ENCODE peak calls at places on chromosome 20, in five cellular contexts. One of them, this sample, is unnamed.
A peak's percentile ranks its signal among the peaks of the same experiment; 100 is the strongest.

GRCh38 chr20:12916699-12917098 is 92.1 kb upstream of the SPTLC3 start:
- DNase-seq in heart left ventricle: no peak
- DNase-seq in H1: no peak
- DNase-seq in colonic mucosa: no peak
- DNase-seq in left lung: no peak
- DNase-seq in this sample: no peak

GRCh38 chr20:39282619-39283092 is 320.5 kb downstream of the DHX35 start:
- DNase-seq in heart left ventricle: no peak
- DNase-seq in H1: no peak
- DNase-seq in colonic mucosa: no peak
- DNase-seq in left lung: no peak
- DNase-seq in this sample: no peak

GRCh38 chr20:38450412-38450975 is 15.4 kb upstream of the SNHG17 start:
- DNase-seq in heart left ventricle: no peak
- DNase-seq in H1: no peak
- DNase-seq in colonic mucosa: no peak
- DNase-seq in left lung: no peak
- DNase-seq in this sample: no peak

GRCh38 chr20:38173237-38174156 is 8.4 kb upstream of the TGM2 start:
- DNase-seq in heart left ventricle: no peak
- DNase-seq in H1: no peak
- DNase-seq in colonic mucosa: no peak
- DNase-seq in left lung: no peak
- DNase-seq in this sample: peak; percentile 61

GRCh38 chr20:47680804-47681529 is 104.3 kb downstream of the SULF2 start:
- DNase-seq in heart left ventricle: no peak
- DNase-seq in H1: no peak
- DNase-seq in colonic mucosa: no peak
- DNase-seq in left lung: no peak
- DNase-seq in this sample: no peak

GRCh38 chr20:41173791-41174341 is 36.5 kb downstream of the PLCG1 start:
- DNase-seq in heart left ventricle: peak; percentile 15
- DNase-seq in H1: no peak
- DNase-seq in colonic mucosa: peak; percentile 15
- DNase-seq in left lung: no peak
- DNase-seq in this sample: peak; percentile 62

GRCh38 chr20:63957690-63958441 is 1.6 kb upstream of the UCKL1 start:
- DNase-seq in heart left ventricle: no peak
- DNase-seq in H1: peak; percentile 73
- DNase-seq in colonic mucosa: peak; percentile 92
- DNase-seq in left lung: no peak
- DNase-seq in this sample: no peak

GRCh38 chr20:22686097-22686496 is 101.7 kb upstream of the FOXA2 start:
- DNase-seq in heart left ventricle: peak; percentile 52
- DNase-seq in H1: peak; percentile 33
- DNase-seq in colonic mucosa: peak; percentile 69
- DNase-seq in left lung: peak; percentile 60
- DNase-seq in this sample: peak; percentile 75

GRCh38 chr20:45011108-45011526 is 44.8 kb downstream of the STK4 start:
- DNase-seq in heart left ventricle: peak; percentile 33
- DNase-seq in H1: no peak
- DNase-seq in colonic mucosa: peak; percentile 62
- DNase-seq in left lung: no peak
- DNase-seq in this sample: no peak

GRCh38 chr20:24149881-24150307 is 161.3 kb upstream of the GGTLC1 start:
- DNase-seq in heart left ventricle: no peak
- DNase-seq in H1: no peak
- DNase-seq in colonic mucosa: no peak
- DNase-seq in left lung: no peak
- DNase-seq in this sample: no peak

GRCh38 chr20:59721386-59721785 is 117.0 kb downstream of the PHACTR3 start:
- DNase-seq in heart left ventricle: no peak
- DNase-seq in H1: no peak
- DNase-seq in colonic mucosa: no peak
- DNase-seq in left lung: no peak
- DNase-seq in this sample: no peak

GRCh38 chr20:13873814-13874213 is 89.0 kb downstream of the NDUFAF5 start:
- DNase-seq in heart left ventricle: no peak
- DNase-seq in H1: no peak
- DNase-seq in colonic mucosa: no peak
- DNase-seq in left lung: no peak
- DNase-seq in this sample: no peak

GRCh38 chr20:38673731-38674177 is 50.5 kb upstream of the SLC32A1 start:
- DNase-seq in heart left ventricle: no peak
- DNase-seq in H1: no peak
- DNase-seq in colonic mucosa: no peak
- DNase-seq in left lung: no peak
- DNase-seq in this sample: no peak

GRCh38 chr20:46099491-46100287 is 9.9 kb upstream of the NCOA5 start:
- DNase-seq in heart left ventricle: no peak
- DNase-seq in H1: no peak
- DNase-seq in colonic mucosa: no peak
- DNase-seq in left lung: no peak
- DNase-seq in this sample: peak; percentile 72

GRCh38 chr20:62928246-62928939 is 2.1 kb upstream of the DIDO1 start:
- DNase-seq in heart left ventricle: no peak
- DNase-seq in H1: no peak
- DNase-seq in colonic mucosa: no peak
- DNase-seq in left lung: no peak
- DNase-seq in this sample: no peak

GRCh38 chr20:5844063-5844681 is 94.0 kb downstream of the SHLD1 start:
- DNase-seq in heart left ventricle: no peak
- DNase-seq in H1: no peak
- DNase-seq in colonic mucosa: no peak
- DNase-seq in left lung: no peak
- DNase-seq in this sample: no peak

GRCh38 chr20:24732599-24732998 is 216.5 kb upstream of the CST7 start:
- DNase-seq in heart left ventricle: no peak
- DNase-seq in H1: no peak
- DNase-seq in colonic mucosa: no peak
- DNase-seq in left lung: no peak
- DNase-seq in this sample: no peak

GRCh38 chr20:57650266-57650665 is 30.0 kb upstream of the ZBP1 start:
- DNase-seq in heart left ventricle: peak; percentile 8
- DNase-seq in H1: no peak
- DNase-seq in colonic mucosa: no peak
- DNase-seq in left lung: no peak
- DNase-seq in this sample: no peak

GRCh38 chr20:58327211-58327610 is 17.7 kb downstream of the RAB22A start:
- DNase-seq in heart left ventricle: no peak
- DNase-seq in H1: no peak
- DNase-seq in colonic mucosa: no peak
- DNase-seq in left lung: peak; percentile 63
- DNase-seq in this sample: no peak

GRCh38 chr20:8305449-8305978 is 173.4 kb downstream of the PLCB1 start:
- DNase-seq in heart left ventricle: peak; percentile 11
- DNase-seq in H1: peak; percentile 72
- DNase-seq in colonic mucosa: peak; percentile 71
- DNase-seq in left lung: peak; percentile 40
- DNase-seq in this sample: peak; percentile 64

GRCh38 chr20:9503530-9504251 is 10.7 kb upstream of the LAMP5 start:
- DNase-seq in heart left ventricle: no peak
- DNase-seq in H1: no peak
- DNase-seq in colonic mucosa: no peak
- DNase-seq in left lung: no peak
- DNase-seq in this sample: no peak

GRCh38 chr20:33689493-33689892 is 3.3 kb upstream of the E2F1 start:
- DNase-seq in heart left ventricle: no peak
- DNase-seq in H1: no peak
- DNase-seq in colonic mucosa: no peak
- DNase-seq in left lung: no peak
- DNase-seq in this sample: no peak

GRCh38 chr20:33688938-33689424 is 2.8 kb upstream of the E2F1 start:
- DNase-seq in heart left ventricle: no peak
- DNase-seq in H1: no peak
- DNase-seq in colonic mucosa: no peak
- DNase-seq in left lung: no peak
- DNase-seq in this sample: no peak

GRCh38 chr20:33687370-33687915 is 1.3 kb upstream of the E2F1 start:
- DNase-seq in heart left ventricle: no peak
- DNase-seq in H1: no peak
- DNase-seq in colonic mucosa: no peak
- DNase-seq in left lung: no peak
- DNase-seq in this sample: no peak

GRCh38 chr20:33686984-33687366 is 790 bp upstream of the E2F1 start:
- DNase-seq in heart left ventricle: no peak
- DNase-seq in H1: no peak
- DNase-seq in colonic mucosa: no peak
- DNase-seq in left lung: no peak
- DNase-seq in this sample: no peak

DNA sequence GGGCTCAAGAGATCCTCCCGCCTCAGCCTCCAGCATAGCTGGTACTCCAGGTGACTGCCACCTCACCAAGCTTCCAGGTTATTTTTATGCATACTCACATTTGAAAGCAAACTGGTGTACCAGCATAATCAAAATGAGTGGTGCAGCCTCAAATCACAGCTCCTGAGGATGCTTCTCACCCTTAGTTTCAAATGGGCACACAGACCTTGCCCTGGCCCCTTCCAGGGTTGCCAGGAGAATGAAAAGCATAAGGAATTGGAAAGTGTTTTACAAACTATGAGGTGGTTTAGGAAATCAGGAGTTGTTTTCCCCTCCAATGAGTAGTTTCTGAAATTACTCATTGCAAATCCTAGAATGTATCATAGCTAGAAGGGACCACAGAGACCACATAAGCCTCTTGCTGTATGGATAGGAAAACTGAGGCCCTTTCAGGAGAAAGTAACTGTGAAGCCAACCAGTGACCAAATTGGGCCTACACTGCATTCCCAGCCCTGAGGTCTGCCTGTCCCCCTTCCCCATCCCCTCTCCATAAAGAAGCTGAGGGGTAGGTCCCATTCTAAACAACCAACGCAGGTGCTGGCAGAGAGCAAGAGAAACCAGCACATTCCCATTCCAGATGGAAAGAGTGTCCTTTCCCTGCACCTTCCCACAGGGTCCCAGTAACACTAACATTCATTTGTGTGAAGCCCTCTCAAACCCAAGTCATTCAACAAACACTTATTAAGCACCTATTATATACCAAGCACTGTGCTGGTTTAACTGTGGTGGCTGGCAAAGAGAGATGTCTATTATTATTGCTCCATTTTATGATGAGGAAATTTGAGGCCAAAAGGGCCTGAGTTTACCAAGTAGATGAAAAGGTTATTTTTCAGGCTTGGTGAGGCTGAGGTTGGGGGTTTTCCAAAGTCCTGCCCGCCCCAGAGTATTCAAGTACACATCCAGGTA is 2.1 kb upstream of the E2F1 start:
- DNase-seq in heart left ventricle: no peak
- DNase-seq in H1: no peak
- DNase-seq in colonic mucosa: no peak
- DNase-seq in left lung: no peak
- DNase-seq in this sample: no peak
- H3K4me1 ChIP-seq in heart left ventricle: peaks cover 30% of the 10 kb centered on the region
- H3K4me1 ChIP-seq in H1: peaks cover 17% of the 10 kb centered on the region
- H3K4me1 ChIP-seq in colonic mucosa: peaks cover 13% of the 10 kb centered on the region
- H3K4me1 ChIP-seq in left lung: peaks cover 11% of the 10 kb centered on the region
- H3K4me1 ChIP-seq in this sample: peaks cover 18% of the 10 kb centered on the region

DNA sequence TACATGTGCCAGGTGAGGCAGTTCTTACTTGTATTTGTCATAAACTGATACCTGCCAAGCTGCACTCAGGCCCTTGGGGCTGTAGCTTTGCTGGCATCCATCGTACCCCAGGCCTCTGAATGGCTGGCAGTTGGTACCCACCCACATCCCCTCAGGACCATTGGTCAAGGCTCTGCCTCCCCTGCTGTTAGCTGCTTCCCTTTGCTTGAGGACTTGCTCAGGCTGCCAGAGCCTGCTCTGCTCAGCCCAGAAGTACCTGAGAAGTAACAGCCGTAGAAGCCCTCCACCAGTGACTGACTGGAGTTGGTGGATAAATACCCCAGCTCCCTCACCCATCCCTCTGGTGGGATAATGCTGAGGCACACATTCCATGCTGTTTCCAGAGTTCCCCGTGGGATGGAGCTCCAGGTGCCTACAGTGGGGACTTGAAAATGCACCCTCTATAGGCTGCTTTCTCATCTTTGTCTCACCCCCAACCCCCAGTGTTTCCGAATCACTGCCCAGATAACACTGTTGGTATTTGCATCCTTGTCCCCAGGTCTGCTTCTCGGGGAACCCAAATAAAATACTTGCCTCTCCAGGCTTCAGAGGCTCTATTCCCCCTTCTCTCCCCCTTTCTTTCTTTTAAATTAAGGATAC is 7.3 kb downstream of the EBF4 start:
- DNase-seq in heart left ventricle: peak; percentile 2
- DNase-seq in H1: no peak
- DNase-seq in colonic mucosa: no peak
- DNase-seq in left lung: no peak
- DNase-seq in this sample: no peak
- H3K27me3 ChIP-seq in heart left ventricle: no peaks in the 10 kb centered on the region
- H3K27me3 ChIP-seq in H1: peaks cover 9% of the 10 kb centered on the region
- H3K27me3 ChIP-seq in colonic mucosa: peaks cover 8% of the 10 kb centered on the region
- H3K27me3 ChIP-seq in left lung: peaks cover 3% of the 10 kb centered on the region
- H3K27me3 ChIP-seq in this sample: peaks cover 19% of the 10 kb centered on the region

DNA sequence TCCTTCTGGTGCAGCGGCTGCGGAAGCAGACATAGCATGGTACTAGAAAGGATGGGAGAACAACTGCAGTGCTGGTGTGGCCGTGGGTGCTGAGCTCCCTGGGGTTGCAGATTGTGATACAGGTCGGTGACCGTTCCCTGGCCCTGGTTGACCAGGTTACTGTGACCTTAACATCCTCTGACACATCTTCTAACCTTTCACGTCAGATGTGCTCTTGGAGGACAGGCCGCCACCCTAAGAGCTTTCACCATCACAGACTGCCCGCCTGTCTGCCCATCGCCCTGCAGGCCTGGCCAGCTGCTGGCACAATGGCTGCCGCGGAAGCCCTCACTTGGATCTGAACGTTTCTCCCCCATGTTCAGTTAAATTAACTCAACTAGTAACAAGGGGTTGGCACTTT is 444.1 kb upstream of the CDH4 start:
- DNase-seq in heart left ventricle: no peak
- DNase-seq in H1: no peak
- DNase-seq in colonic mucosa: no peak
- DNase-seq in left lung: no peak
- DNase-seq in this sample: no peak
- H3K4me3 ChIP-seq in heart left ventricle: no peak overlapping the region
- H3K4me3 ChIP-seq in H1: no peak overlapping the region
- H3K4me3 ChIP-seq in colonic mucosa: no peak overlapping the region
- H3K4me3 ChIP-seq in left lung: no peak overlapping the region
- H3K4me3 ChIP-seq in this sample: no peak overlapping the region

DNA sequence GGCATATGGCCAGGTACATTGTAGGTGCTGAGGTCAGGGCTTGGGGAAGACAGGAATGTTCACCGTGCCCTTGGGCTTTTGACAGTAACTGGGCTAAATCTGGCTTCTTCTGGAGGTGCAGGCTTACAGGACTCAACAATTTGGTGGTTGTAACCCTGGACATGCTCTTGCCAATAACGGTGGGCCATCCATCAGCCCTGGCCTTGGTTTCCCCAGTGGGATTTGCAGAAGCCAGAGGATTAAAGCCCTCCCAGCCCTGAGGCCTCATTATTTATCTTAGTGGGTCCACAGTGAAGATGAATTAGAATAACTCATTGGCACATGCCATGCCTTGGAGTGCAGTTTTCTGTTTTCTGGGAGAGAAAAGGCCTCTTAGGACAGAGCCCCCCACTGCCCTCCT is 44.0 kb downstream of the TOX2 start:
- DNase-seq in heart left ventricle: no peak
- DNase-seq in H1: no peak
- DNase-seq in colonic mucosa: no peak
- DNase-seq in left lung: no peak
- DNase-seq in this sample: no peak
- H3K4me1 ChIP-seq in heart left ventricle: peaks cover 34% of the 10 kb centered on the region
- H3K4me1 ChIP-seq in H1: peaks cover 2% of the 10 kb centered on the region
- H3K4me1 ChIP-seq in colonic mucosa: no peaks in the 10 kb centered on the region
- H3K4me1 ChIP-seq in left lung: peaks cover 28% of the 10 kb centered on the region
- H3K4me1 ChIP-seq in this sample: peaks cover 60% of the 10 kb centered on the region